ENCODE peak calls at places on chromosome 18, in six cellular contexts. E is AG10803; W is stimulated activated CD4-positive, alpha-beta T cell treated with anti-CD3 and anti-CD28 coated beads, TNF-alpha, amount 100 ng/mL, for 4 hours; U is anterior cingulate cortex; R is activated CD4-positive, alpha-beta T cell treated with anti-CD3 and anti-CD28 coated beads, Interleukin-2, amount 10 ng/mL, durations not matched to agents 7 days and 5 days; H is Calu3. O is an unnamed sample.

GRCh38 chr18:58091099-58091611 is 47.1 kb downstream of the NEDD4L start:
- DNase-seq in E (no peak), W (no peak), U (no peak), R (no peak), H (peak; percentile 71), O (peak; percentile 56)

GRCh38 chr18:27118964-27119363 is 66.1 kb downstream of the CHST9 start:
- DNase-seq in E (no peak), W (no peak), U (no peak), R (no peak), H (peak; percentile 17), O (no peak)

GRCh38 chr18:44638141-44638540 is 42.5 kb upstream of the SETBP1 start:
- DNase-seq in E (no peak), W (no peak), U (no peak), R (no peak), H (no peak), O (no peak)

GRCh38 chr18:52236134-52236533 is 103.9 kb upstream of the DCC start:
- DNase-seq in E (peak; percentile 80), W (no peak), U (no peak), R (no peak), H (no peak), O (no peak)

GRCh38 chr18:51038110-51038509 is 8.1 kb downstream of the SMAD4 start:
- DNase-seq in E (no peak), W (no peak), U (no peak), R (no peak), H (no peak), O (peak; percentile 57)

GRCh38 chr18:54217624-54218023 is 6.8 kb downstream of the MBD2 start:
- DNase-seq in E (no peak), W (no peak), U (no peak), R (no peak), H (no peak), O (no peak)

GRCh38 chr18:32439802-32440201 is 30.9 kb downstream of the GAREM1 start:
- DNase-seq in E (no peak), W (no peak), U (no peak), R (no peak), H (peak; percentile 30), O (no peak)

GRCh38 chr18:36066001-36066400 is 1.4 kb downstream of the RPRD1A start:
- DNase-seq in E (peak; percentile 18), W (no peak), U (no peak), R (no peak), H (no peak), O (no peak)

GRCh38 chr18:12838178-12838634 is 45.8 kb downstream of the PTPN2 start:
- DNase-seq in E (peak; percentile 96), W (no peak), U (no peak), R (no peak), H (peak; percentile 93), O (peak; percentile 92)

O was measured in body of pancreas.